ENCODE peak calls at places on chromosome 9, in five cellular contexts. C is prostate gland; A is tibial artery; H is cardiac muscle cell; G is CD8-positive, alpha-beta T cell. B is an unnamed sample.
A peak's percentile ranks its signal among the peaks of the same experiment; 100 is the strongest.

GRCh38 chr9:37752646-37753488 is 738 bp upstream of the TRMT10B start:
- DNase-seq in C (no peak), G (no peak), A (no peak), H (no peak), B (no peak)

GRCh38 chr9:136291306-136292025 is 12.4 kb downstream of the CCDC187 start:
- DNase-seq in A (no peak), G (no peak), C (no peak), H (no peak), B (no peak)

GRCh38 chr9:22160235-22160634 is 151.1 kb upstream of the CDKN2B start:
- DNase-seq in H (no peak), G (no peak), C (no peak), A (no peak), B (no peak)

GRCh38 chr9:74875656-74876055 is 12.1 kb downstream of the TRPM6 start:
- DNase-seq in C (no peak), H (no peak), A (no peak), G (no peak), B (no peak)

GRCh38 chr9:33124716-33125378 is 42.3 kb downstream of the B4GALT1 start:
- DNase-seq in C (no peak), G (no peak), H (no peak), A (no peak), B (no peak)

GRCh38 chr9:69611221-69611620 is 61.0 kb downstream of the APBA1 start:
- DNase-seq in H (no peak), C (no peak), A (no peak), G (no peak), B (no peak)

GRCh38 chr9:110543631-110544051 is 35.9 kb downstream of the SVEP1 start:
- DNase-seq in A (no peak), C (no peak), H (no peak), G (no peak), B (no peak)

GRCh38 chr9:74848150-74848525 is 39.6 kb downstream of the TRPM6 start:
- DNase-seq in C (no peak), A (no peak), G (no peak), H (no peak), B (no peak)

GRCh38 chr9:78014776-78015175 is 16.8 kb downstream of the GNAQ start:
- DNase-seq in C (no peak), H (no peak), A (no peak), G (no peak), B (no peak)

GRCh38 chr9:34563262-34563661 is 26.3 kb downstream of the CNTFR start:
- DNase-seq in H (no peak), C (no peak), A (no peak), G (no peak), B (no peak)

GRCh38 chr9:121055642-121056143 is 5.6 kb upstream of the C5 start:
- DNase-seq in G (no peak), C (no peak), H (no peak), A (no peak), B (no peak)

GRCh38 chr9:79408200-79408599 is 163.6 kb upstream of the TLE4 start:
- DNase-seq in H (no peak), C (no peak), A (no peak), G (no peak), B (no peak)

GRCh38 chr9:102405218-102405867 is 589.8 kb upstream of the CYLC2 start:
- DNase-seq in A (no peak), H (no peak), C (no peak), G (no peak), B (no peak)

GRCh38 chr9:134162926-134163373 is 1.4 kb downstream of the RNU6ATAC start:
- DNase-seq in H (no peak), C (no peak), G (no peak), A (no peak), B (no peak)

GRCh38 chr9:137014166-137014565 is 13.9 kb downstream of the ABCA2 start:
- DNase-seq in C (no peak), G (no peak), A (no peak), H (no peak), B (no peak)

GRCh38 chr9:706606-707451 is 134.7 kb upstream of the DMRT1 start:
- DNase-seq in H (peak; percentile 57), A (peak; percentile 84), G (peak; percentile 56), C (peak; percentile 64), B (no peak)

GRCh38 chr9:137441289-137441934 is at the start of gene ENTPD8:
- DNase-seq in G (no peak), H (peak; percentile 66), A (no peak), C (no peak), B (peak; percentile 70)

GRCh38 chr9:111118256-111118950 is 80.1 kb upstream of the LPAR1 start:
- DNase-seq in A (no peak), H (no peak), G (no peak), C (no peak), B (no peak)

GRCh38 chr9:1311462-1312042 is 261.4 kb downstream of the DMRT2 start:
- DNase-seq in A (no peak), C (no peak), G (no peak), H (no peak), B (no peak)

GRCh38 chr9:80794197-80794596 is 895.1 kb downstream of the TLE1 start:
- DNase-seq in A (no peak), H (no peak), G (no peak), C (no peak), B (no peak)

GRCh38 chr9:133792721-133793470 is 54.7 kb upstream of the SARDH start:
- DNase-seq in H (peak; percentile 70), G (peak; percentile 72), A (peak; percentile 72), C (peak; percentile 60), B (peak; percentile 71)

GRCh38 chr9:135971892-135972291 is 10.7 kb upstream of the UBAC1 start:
- DNase-seq in H (peak; percentile 91), A (no peak), G (no peak), C (peak; percentile 50), B (peak; percentile 94)

GRCh38 chr9:105608685-105609598 is 51.0 kb downstream of the FKTN start:
- DNase-seq in G (no peak), H (peak; percentile 72), A (no peak), C (peak; percentile 10), B (peak; percentile 74)

GRCh38 chr9:82295177-82295576 is 306.6 kb downstream of the SPATA31D1 start:
- DNase-seq in A (no peak), C (no peak), G (no peak), H (no peak), B (no peak)

GRCh38 chr9:108672475-108673065 is 183.2 kb downstream of the ACTL7B start:
- DNase-seq in A (no peak), G (no peak), C (no peak), H (no peak), B (peak; percentile 47)

GRCh38 chr9:82882133-82882532 is 180.8 kb downstream of the RASEF start:
- DNase-seq in A (no peak), G (no peak), H (no peak), C (no peak), B (no peak)

GRCh38 chr9:96619109-96619435 is 571 bp downstream of the CDC14B start:
- DNase-seq in G (no peak), C (no peak), H (no peak), A (no peak), B (no peak)

GRCh38 chr9:21777701-21778100 is 24.7 kb upstream of the MTAP start:
- DNase-seq in C (no peak), H (no peak), A (no peak), G (peak; percentile 59), B (no peak)

GRCh38 chr9:86792136-86792535 is 155.2 kb downstream of the GAS1 start:
- DNase-seq in H (no peak), A (no peak), C (no peak), G (no peak), B (peak; percentile 87)

GRCh38 chr9:95574176-95574575 is 57.4 kb upstream of the PTCH1 start:
- DNase-seq in A (no peak), G (no peak), C (no peak), H (no peak), B (no peak)
- TF ChIP-seq CTCF in A (no peak), G (no peak), C (no peak), H (no peak), B (no peak)

DNA sequence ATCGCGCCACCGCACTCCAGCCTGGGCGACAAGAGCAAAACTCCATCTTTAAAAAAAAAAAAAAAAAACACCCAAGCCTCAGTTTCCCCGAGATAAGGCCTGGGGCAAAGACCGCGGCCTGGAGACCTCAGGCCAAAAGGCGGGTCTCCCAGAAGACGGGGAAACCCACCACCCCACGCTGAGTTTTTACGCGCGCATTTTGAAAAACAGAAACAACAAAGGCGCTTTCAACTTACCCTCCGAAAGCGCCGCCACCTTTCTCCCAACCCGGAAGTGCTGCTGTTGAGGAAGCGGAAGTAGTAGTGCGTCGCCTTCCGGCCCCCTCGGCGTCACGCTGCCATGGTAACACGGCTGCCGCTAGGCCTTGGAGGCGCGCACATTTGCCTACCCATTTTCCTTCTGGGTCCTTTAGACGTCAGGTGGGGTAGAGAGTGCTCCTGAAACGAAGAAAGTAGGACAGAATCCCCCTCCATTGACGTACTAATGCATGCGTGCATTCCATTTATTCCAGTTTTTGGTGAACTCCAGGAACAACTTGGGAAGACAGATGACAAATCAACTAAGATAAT is at the start of gene TTF1:
- DNase-seq in G (peak; percentile 96), H (peak; percentile 94), A (peak; percentile 85), C (peak; percentile 80), B (peak; percentile 98)
- H3K27ac ChIP-seq in G (peak within 1 kb of the TSS; percentile 56), H (no peak within 1 kb of the TSS), A (peak within 1 kb of the TSS; percentile 44), C (peak within 1 kb of the TSS; percentile 1), B (peak within 1 kb of the TSS; percentile 47)

DNA sequence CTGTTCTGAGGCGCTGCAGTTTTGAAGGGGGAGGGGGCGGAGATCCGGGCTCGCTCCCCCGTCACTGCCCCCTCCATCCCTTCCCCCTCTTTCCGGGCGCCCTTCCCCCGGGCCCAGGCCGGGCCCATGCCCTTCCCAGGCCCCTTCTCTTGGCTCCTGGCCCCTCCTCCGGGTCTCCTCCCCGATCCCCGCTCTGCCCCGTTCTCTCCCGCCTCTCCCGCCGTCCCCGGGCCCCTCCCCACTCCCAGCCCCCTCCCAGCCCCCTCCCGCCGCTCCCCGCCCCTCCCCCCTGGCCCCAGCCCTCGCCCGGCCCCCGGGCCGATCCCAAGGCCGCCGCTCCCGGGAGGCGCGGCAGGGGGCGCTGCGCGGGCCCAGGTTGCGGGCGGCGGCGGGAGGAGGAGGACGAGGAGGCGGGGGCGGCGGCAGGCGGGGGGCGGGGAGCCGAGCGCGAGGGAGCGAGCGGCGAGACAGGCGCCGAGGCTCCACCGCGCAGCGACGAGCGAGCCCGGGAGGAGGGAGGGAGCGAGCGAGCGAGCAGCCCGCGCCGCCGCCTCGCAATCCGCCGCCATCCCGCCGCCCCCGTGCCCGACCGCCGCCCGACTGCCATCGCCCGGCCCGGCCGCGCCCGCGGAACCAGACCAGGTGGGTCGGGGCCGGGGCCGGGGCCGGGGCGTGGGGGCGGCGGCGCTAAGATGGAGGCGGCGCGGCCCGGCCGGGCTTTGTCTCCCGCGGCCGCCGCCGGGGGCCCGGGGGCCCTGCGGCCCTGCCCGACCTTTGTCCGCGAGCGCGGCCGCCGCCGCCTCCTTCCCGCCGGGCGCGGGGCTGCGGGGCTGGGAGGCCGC is at the start of gene PRRC2B:
- DNase-seq in A (peak; percentile 75), C (peak; percentile 83), H (peak; percentile 93), G (peak; percentile 91), B (peak; percentile 94)
- TF ChIP-seq CTCF in A (peak; percentile 17), C (peak; percentile 24), H (peak; percentile 26), G (peak; percentile 36), B (peak; percentile 96)

DNA sequence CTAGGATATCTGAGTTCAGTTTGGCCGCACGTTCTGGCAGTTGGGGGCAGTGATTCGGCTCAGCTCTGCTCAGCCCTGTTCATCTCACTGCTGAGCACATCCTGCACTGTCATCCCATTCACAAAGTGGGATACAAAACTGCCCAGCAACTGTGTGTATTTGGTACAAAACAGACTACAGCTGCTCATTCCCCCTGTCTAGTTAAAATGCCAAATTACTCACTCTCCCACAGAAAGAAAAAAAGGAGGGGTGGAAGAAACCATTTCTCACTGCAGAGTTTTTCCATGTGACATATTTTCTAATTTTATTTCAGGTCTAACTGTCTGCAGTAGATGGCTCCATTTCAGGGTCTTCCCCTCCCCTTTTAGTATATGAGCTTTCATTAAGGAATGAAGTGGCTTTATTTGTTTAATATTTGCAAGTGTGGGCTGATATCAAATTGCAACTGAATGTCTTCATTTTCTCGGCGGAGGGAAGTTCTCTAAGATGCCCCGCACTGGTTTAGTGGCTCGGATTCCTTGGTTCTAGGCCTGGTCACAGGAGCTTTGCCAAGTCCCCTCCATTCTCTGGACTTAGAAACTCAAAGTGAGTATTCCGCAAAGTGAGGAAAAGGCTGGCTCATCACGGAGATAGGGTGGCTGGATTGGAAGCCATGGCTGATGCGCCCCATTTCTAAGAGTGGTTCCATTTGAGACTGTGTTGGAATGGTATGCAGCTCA is 14.7 kb downstream of the COL15A1 start:
- DNase-seq in G (no peak), A (no peak), C (no peak), H (no peak), B (no peak)
- H3K27ac ChIP-seq in G (no peak overlapping the region), A (peak overlapping the region; percentile 85), C (no peak overlapping the region), H (no peak overlapping the region), B (no peak overlapping the region)